ENCODE peak calls at places on chromosomes 4 and X, in seven cellular contexts. One of them, this sample, is unnamed.

GRCh38 chrX:10052906-10053625 is 85.9 kb downstream of the CLDN34 start:
- DNase-seq in GM20000: no peak
- DNase-seq in progenitor cell of endocrine pancreas: no peak
- DNase-seq in fibroblast of lung: no peak
- DNase-seq in tibial artery: no peak
- DNase-seq in activated CD4-positive, alpha-beta T cell treated with anti-CD3 and anti-CD28 coated beads, Interleukin-2, amount 50 U/mL, for 24 hours: no peak
- DNase-seq in T-helper 2 cell: no peak
- DNase-seq in this sample: no peak

GRCh38 chr4:103018391-103019318 is 850 bp downstream of the SLC9B1 start:
- DNase-seq in GM20000: no peak
- DNase-seq in progenitor cell of endocrine pancreas: no peak
- DNase-seq in fibroblast of lung: peak; percentile 59
- DNase-seq in tibial artery: peak; percentile 67
- DNase-seq in activated CD4-positive, alpha-beta T cell treated with anti-CD3 and anti-CD28 coated beads, Interleukin-2, amount 50 U/mL, for 24 hours: no peak
- DNase-seq in T-helper 2 cell: no peak
- DNase-seq in this sample: peak; percentile 11

GRCh38 chr4:94892051-94892450 is 134.3 kb downstream of the BMPR1B start:
- DNase-seq in GM20000: no peak
- DNase-seq in progenitor cell of endocrine pancreas: no peak
- DNase-seq in fibroblast of lung: no peak
- DNase-seq in tibial artery: no peak
- DNase-seq in activated CD4-positive, alpha-beta T cell treated with anti-CD3 and anti-CD28 coated beads, Interleukin-2, amount 50 U/mL, for 24 hours: no peak
- DNase-seq in T-helper 2 cell: no peak
- DNase-seq in this sample: no peak

GRCh38 chrX:125382889-125383288 is 63.2 kb downstream of the TEX13C start:
- DNase-seq in GM20000: no peak
- DNase-seq in progenitor cell of endocrine pancreas: no peak
- DNase-seq in fibroblast of lung: no peak
- DNase-seq in tibial artery: no peak
- DNase-seq in activated CD4-positive, alpha-beta T cell treated with anti-CD3 and anti-CD28 coated beads, Interleukin-2, amount 50 U/mL, for 24 hours: no peak
- DNase-seq in T-helper 2 cell: no peak
- DNase-seq in this sample: no peak

GRCh38 chr4:171130126-171130801 is 682.9 kb upstream of the GALNTL6 start:
- DNase-seq in GM20000: no peak
- DNase-seq in progenitor cell of endocrine pancreas: no peak
- DNase-seq in fibroblast of lung: no peak
- DNase-seq in tibial artery: no peak
- DNase-seq in activated CD4-positive, alpha-beta T cell treated with anti-CD3 and anti-CD28 coated beads, Interleukin-2, amount 50 U/mL, for 24 hours: no peak
- DNase-seq in T-helper 2 cell: no peak
- DNase-seq in this sample: no peak

GRCh38 chrX:26100421-26100920 is 37.7 kb upstream of the MAGEB18 start:
- DNase-seq in GM20000: no peak
- DNase-seq in progenitor cell of endocrine pancreas: no peak
- DNase-seq in fibroblast of lung: no peak
- DNase-seq in tibial artery: no peak
- DNase-seq in activated CD4-positive, alpha-beta T cell treated with anti-CD3 and anti-CD28 coated beads, Interleukin-2, amount 50 U/mL, for 24 hours: no peak
- DNase-seq in T-helper 2 cell: no peak
- DNase-seq in this sample: no peak

GRCh38 chrX:153622661-153623309 is 23.8 kb upstream of the CCNQ start:
- DNase-seq in GM20000: no peak
- DNase-seq in progenitor cell of endocrine pancreas: no peak
- DNase-seq in fibroblast of lung: no peak
- DNase-seq in tibial artery: no peak
- DNase-seq in activated CD4-positive, alpha-beta T cell treated with anti-CD3 and anti-CD28 coated beads, Interleukin-2, amount 50 U/mL, for 24 hours: no peak
- DNase-seq in T-helper 2 cell: no peak
- DNase-seq in this sample: peak; percentile 23

GRCh38 chrX:15349046-15349445 is 13.7 kb upstream of the PIGA start:
- DNase-seq in GM20000: peak; percentile 21
- DNase-seq in progenitor cell of endocrine pancreas: peak; percentile 15
- DNase-seq in fibroblast of lung: peak; percentile 78
- DNase-seq in tibial artery: no peak
- DNase-seq in activated CD4-positive, alpha-beta T cell treated with anti-CD3 and anti-CD28 coated beads, Interleukin-2, amount 50 U/mL, for 24 hours: no peak
- DNase-seq in T-helper 2 cell: no peak
- DNase-seq in this sample: peak; percentile 49

GRCh38 chr4:156230151-156230550 is 276.5 kb upstream of the CTSO start:
- DNase-seq in GM20000: no peak
- DNase-seq in progenitor cell of endocrine pancreas: no peak
- DNase-seq in fibroblast of lung: peak; percentile 71
- DNase-seq in tibial artery: no peak
- DNase-seq in activated CD4-positive, alpha-beta T cell treated with anti-CD3 and anti-CD28 coated beads, Interleukin-2, amount 50 U/mL, for 24 hours: no peak
- DNase-seq in T-helper 2 cell: no peak
- DNase-seq in this sample: no peak

GRCh38 chr4:17347445-17347844 is 164.4 kb downstream of the QDPR start:
- DNase-seq in GM20000: peak; percentile 47
- DNase-seq in progenitor cell of endocrine pancreas: peak; percentile 13
- DNase-seq in fibroblast of lung: peak; percentile 28
- DNase-seq in tibial artery: no peak
- DNase-seq in activated CD4-positive, alpha-beta T cell treated with anti-CD3 and anti-CD28 coated beads, Interleukin-2, amount 50 U/mL, for 24 hours: no peak
- DNase-seq in T-helper 2 cell: no peak
- DNase-seq in this sample: peak; percentile 38

GRCh38 chr4:126530996-126531585 is 1101.7 kb upstream of the INTU start:
- DNase-seq in GM20000: no peak
- DNase-seq in progenitor cell of endocrine pancreas: no peak
- DNase-seq in fibroblast of lung: peak; percentile 19
- DNase-seq in tibial artery: no peak
- DNase-seq in activated CD4-positive, alpha-beta T cell treated with anti-CD3 and anti-CD28 coated beads, Interleukin-2, amount 50 U/mL, for 24 hours: no peak
- DNase-seq in T-helper 2 cell: no peak
- DNase-seq in this sample: no peak

GRCh38 chrX:135477576-135477975 is 42.9 kb upstream of the INTS6L start:
- DNase-seq in GM20000: peak; percentile 5
- DNase-seq in progenitor cell of endocrine pancreas: peak; percentile 23
- DNase-seq in fibroblast of lung: peak; percentile 68
- DNase-seq in tibial artery: no peak
- DNase-seq in activated CD4-positive, alpha-beta T cell treated with anti-CD3 and anti-CD28 coated beads, Interleukin-2, amount 50 U/mL, for 24 hours: no peak
- DNase-seq in T-helper 2 cell: no peak
- DNase-seq in this sample: peak; percentile 39

GRCh38 chr4:31053451-31053850 is 333.3 kb downstream of the PCDH7 start:
- DNase-seq in GM20000: no peak
- DNase-seq in progenitor cell of endocrine pancreas: no peak
- DNase-seq in fibroblast of lung: peak; percentile 20
- DNase-seq in tibial artery: no peak
- DNase-seq in activated CD4-positive, alpha-beta T cell treated with anti-CD3 and anti-CD28 coated beads, Interleukin-2, amount 50 U/mL, for 24 hours: no peak
- DNase-seq in T-helper 2 cell: no peak
- DNase-seq in this sample: no peak

GRCh38 chr4:2042947-2043395 is 16.2 kb upstream of the NAT8L start:
- DNase-seq in GM20000: peak; percentile 30
- DNase-seq in progenitor cell of endocrine pancreas: no peak
- DNase-seq in fibroblast of lung: no peak
- DNase-seq in tibial artery: no peak
- DNase-seq in activated CD4-positive, alpha-beta T cell treated with anti-CD3 and anti-CD28 coated beads, Interleukin-2, amount 50 U/mL, for 24 hours: no peak
- DNase-seq in T-helper 2 cell: no peak
- DNase-seq in this sample: no peak

GRCh38 chrX:50697691-50698090 is 116.3 kb downstream of the SHROOM4 start:
- DNase-seq in GM20000: no peak
- DNase-seq in progenitor cell of endocrine pancreas: no peak
- DNase-seq in fibroblast of lung: peak; percentile 79
- DNase-seq in tibial artery: no peak
- DNase-seq in activated CD4-positive, alpha-beta T cell treated with anti-CD3 and anti-CD28 coated beads, Interleukin-2, amount 50 U/mL, for 24 hours: no peak
- DNase-seq in T-helper 2 cell: no peak
- DNase-seq in this sample: no peak

GRCh38 chr4:165367040-165367439 is 11.8 kb upstream of the CPE start:
- DNase-seq in GM20000: no peak
- DNase-seq in progenitor cell of endocrine pancreas: no peak
- DNase-seq in fibroblast of lung: no peak
- DNase-seq in tibial artery: no peak
- DNase-seq in activated CD4-positive, alpha-beta T cell treated with anti-CD3 and anti-CD28 coated beads, Interleukin-2, amount 50 U/mL, for 24 hours: no peak
- DNase-seq in T-helper 2 cell: no peak
- DNase-seq in this sample: no peak

GRCh38 chr4:147309434-147309833 is 171.5 kb upstream of the EDNRA start:
- DNase-seq in GM20000: no peak
- DNase-seq in progenitor cell of endocrine pancreas: no peak
- DNase-seq in fibroblast of lung: peak; percentile 29
- DNase-seq in tibial artery: no peak
- DNase-seq in activated CD4-positive, alpha-beta T cell treated with anti-CD3 and anti-CD28 coated beads, Interleukin-2, amount 50 U/mL, for 24 hours: no peak
- DNase-seq in T-helper 2 cell: no peak
- DNase-seq in this sample: no peak

GRCh38 chr4:15459706-15460105 is 10.0 kb upstream of the CC2D2A start:
- DNase-seq in GM20000: no peak
- DNase-seq in progenitor cell of endocrine pancreas: no peak
- DNase-seq in fibroblast of lung: no peak
- DNase-seq in tibial artery: no peak
- DNase-seq in activated CD4-positive, alpha-beta T cell treated with anti-CD3 and anti-CD28 coated beads, Interleukin-2, amount 50 U/mL, for 24 hours: no peak
- DNase-seq in T-helper 2 cell: no peak
- DNase-seq in this sample: no peak

GRCh38 chr4:24057915-24058559 is 168.2 kb upstream of the PPARGC1A start:
- DNase-seq in GM20000: no peak
- DNase-seq in progenitor cell of endocrine pancreas: no peak
- DNase-seq in fibroblast of lung: no peak
- DNase-seq in tibial artery: no peak
- DNase-seq in activated CD4-positive, alpha-beta T cell treated with anti-CD3 and anti-CD28 coated beads, Interleukin-2, amount 50 U/mL, for 24 hours: no peak
- DNase-seq in T-helper 2 cell: no peak
- DNase-seq in this sample: no peak

GRCh38 chrX:7028246-7028645 is 119.3 kb upstream of the STS start:
- DNase-seq in GM20000: no peak
- DNase-seq in progenitor cell of endocrine pancreas: no peak
- DNase-seq in fibroblast of lung: peak; percentile 8
- DNase-seq in tibial artery: no peak
- DNase-seq in activated CD4-positive, alpha-beta T cell treated with anti-CD3 and anti-CD28 coated beads, Interleukin-2, amount 50 U/mL, for 24 hours: no peak
- DNase-seq in T-helper 2 cell: no peak
- DNase-seq in this sample: no peak

GRCh38 chrX:13028871-13029336 is 15.5 kb downstream of the FAM9C start:
- DNase-seq in GM20000: no peak
- DNase-seq in progenitor cell of endocrine pancreas: no peak
- DNase-seq in fibroblast of lung: no peak
- DNase-seq in tibial artery: no peak
- DNase-seq in activated CD4-positive, alpha-beta T cell treated with anti-CD3 and anti-CD28 coated beads, Interleukin-2, amount 50 U/mL, for 24 hours: no peak
- DNase-seq in T-helper 2 cell: no peak
- DNase-seq in this sample: peak; percentile 75

GRCh38 chrX:15749642-15750610 is 11.9 kb downstream of the CA5B start:
- DNase-seq in GM20000: peak; percentile 20
- DNase-seq in progenitor cell of endocrine pancreas: no peak
- DNase-seq in fibroblast of lung: peak; percentile 18
- DNase-seq in tibial artery: peak; percentile 68
- DNase-seq in activated CD4-positive, alpha-beta T cell treated with anti-CD3 and anti-CD28 coated beads, Interleukin-2, amount 50 U/mL, for 24 hours: no peak
- DNase-seq in T-helper 2 cell: no peak
- DNase-seq in this sample: no peak

GRCh38 chrX:123581586-123581985 is 151.3 kb downstream of the THOC2 start:
- DNase-seq in GM20000: peak; percentile 16
- DNase-seq in progenitor cell of endocrine pancreas: no peak
- DNase-seq in fibroblast of lung: no peak
- DNase-seq in tibial artery: no peak
- DNase-seq in activated CD4-positive, alpha-beta T cell treated with anti-CD3 and anti-CD28 coated beads, Interleukin-2, amount 50 U/mL, for 24 hours: no peak
- DNase-seq in T-helper 2 cell: no peak
- DNase-seq in this sample: no peak

GRCh38 chrX:17359500-17359899 is 15.5 kb upstream of the NHS start:
- DNase-seq in GM20000: no peak
- DNase-seq in progenitor cell of endocrine pancreas: no peak
- DNase-seq in fibroblast of lung: peak; percentile 18
- DNase-seq in tibial artery: no peak
- DNase-seq in activated CD4-positive, alpha-beta T cell treated with anti-CD3 and anti-CD28 coated beads, Interleukin-2, amount 50 U/mL, for 24 hours: no peak
- DNase-seq in T-helper 2 cell: no peak
- DNase-seq in this sample: no peak

GRCh38 chr4:109332926-109333464 is 30.5 kb upstream of the COL25A1 start:
- DNase-seq in GM20000: no peak
- DNase-seq in progenitor cell of endocrine pancreas: no peak
- DNase-seq in fibroblast of lung: no peak
- DNase-seq in tibial artery: no peak
- DNase-seq in activated CD4-positive, alpha-beta T cell treated with anti-CD3 and anti-CD28 coated beads, Interleukin-2, amount 50 U/mL, for 24 hours: no peak
- DNase-seq in T-helper 2 cell: no peak
- DNase-seq in this sample: no peak

GRCh38 chr4:100306018-100306417 is 115.8 kb upstream of the DDIT4L start:
- DNase-seq in GM20000: no peak
- DNase-seq in progenitor cell of endocrine pancreas: no peak
- DNase-seq in fibroblast of lung: no peak
- DNase-seq in tibial artery: no peak
- DNase-seq in activated CD4-positive, alpha-beta T cell treated with anti-CD3 and anti-CD28 coated beads, Interleukin-2, amount 50 U/mL, for 24 hours: no peak
- DNase-seq in T-helper 2 cell: no peak
- DNase-seq in this sample: no peak

GRCh38 chr4:67928547-67928946 is 34.7 kb downstream of the TMPRSS11A start:
- DNase-seq in GM20000: no peak
- DNase-seq in progenitor cell of endocrine pancreas: no peak
- DNase-seq in fibroblast of lung: no peak
- DNase-seq in tibial artery: no peak
- DNase-seq in activated CD4-positive, alpha-beta T cell treated with anti-CD3 and anti-CD28 coated beads, Interleukin-2, amount 50 U/mL, for 24 hours: no peak
- DNase-seq in T-helper 2 cell: no peak
- DNase-seq in this sample: no peak

GRCh38 chr4:73573794-73574528 is 46.3 kb downstream of the RASSF6 start:
- DNase-seq in GM20000: peak; percentile 47
- DNase-seq in progenitor cell of endocrine pancreas: peak; percentile 65
- DNase-seq in fibroblast of lung: peak; percentile 93
- DNase-seq in tibial artery: no peak
- DNase-seq in activated CD4-positive, alpha-beta T cell treated with anti-CD3 and anti-CD28 coated beads, Interleukin-2, amount 50 U/mL, for 24 hours: no peak
- DNase-seq in T-helper 2 cell: no peak
- DNase-seq in this sample: peak; percentile 80

GRCh38 chr4:10866691-10867090 is 182.1 kb upstream of the CLNK start:
- DNase-seq in GM20000: no peak
- DNase-seq in progenitor cell of endocrine pancreas: no peak
- DNase-seq in fibroblast of lung: no peak
- DNase-seq in tibial artery: no peak
- DNase-seq in activated CD4-positive, alpha-beta T cell treated with anti-CD3 and anti-CD28 coated beads, Interleukin-2, amount 50 U/mL, for 24 hours: no peak
- DNase-seq in T-helper 2 cell: no peak
- DNase-seq in this sample: no peak

GRCh38 chrX:8845060-8845459 is 43.9 kb upstream of the FAM9A start:
- DNase-seq in GM20000: no peak
- DNase-seq in progenitor cell of endocrine pancreas: no peak
- DNase-seq in fibroblast of lung: peak; percentile 83
- DNase-seq in tibial artery: no peak
- DNase-seq in activated CD4-positive, alpha-beta T cell treated with anti-CD3 and anti-CD28 coated beads, Interleukin-2, amount 50 U/mL, for 24 hours: no peak
- DNase-seq in T-helper 2 cell: no peak
- DNase-seq in this sample: peak; percentile 77

GRCh38 chr4:170057851-170058250 is 31.7 kb upstream of the MFAP3L start:
- DNase-seq in GM20000: no peak
- DNase-seq in progenitor cell of endocrine pancreas: no peak
- DNase-seq in fibroblast of lung: no peak
- DNase-seq in tibial artery: no peak
- DNase-seq in activated CD4-positive, alpha-beta T cell treated with anti-CD3 and anti-CD28 coated beads, Interleukin-2, amount 50 U/mL, for 24 hours: no peak
- DNase-seq in T-helper 2 cell: no peak
- DNase-seq in this sample: no peak